ENCODE peak calls at places on chromosomes 4 and X, in nine cellular contexts. P is BE2C; A is lung; C is fibroblast of pulmonary artery; J is astrocyte of the spinal cord; K is glutamatergic neuron; B is activated CD8-positive, alpha-beta T cell treated with anti-CD3 and anti-CD28 coated beads for 36 hours; E is endothelial cell; S is epithelial cell of esophagus. L is an unnamed sample.

GRCh38 chrX:147917700-147918694 is 6.3 kb downstream of the FMR1 start:
- DNase-seq in P (no peak), A (no peak), C (peak), J (peak), K (no peak), B (peak), E (no peak), S (no peak), L (no peak)

GRCh38 chr4:161929966-161930365 is 233.8 kb downstream of the FSTL5 start:
- DNase-seq in P (no peak), A (no peak), C (peak), J (peak), K (no peak), B (no peak), E (no peak), S (no peak), L (no peak)

GRCh38 chr4:8332038-8332857 is 62.7 kb downstream of the HTRA3 start:
- DNase-seq in P (peak), A (no peak), C (no peak), J (no peak), K (no peak), B (no peak), E (no peak), S (no peak), L (no peak)

GRCh38 chrX:74925210-74926088 is at the start of gene NEXMIF:
- DNase-seq in P (no peak), A (peak), C (peak), J (no peak), K (peak), B (peak), E (peak), S (peak), L (no peak)

GRCh38 chr4:152936446-152937279 is 540 bp downstream of the FHDC1 start:
- DNase-seq in P (peak), A (no peak), C (no peak), J (no peak), K (peak), B (peak), E (peak), S (peak), L (no peak)

GRCh38 chrX:36199926-36200325 is 280.4 kb downstream of the CFAP47 start:
- DNase-seq in P (no peak), A (no peak), C (no peak), J (no peak), K (no peak), B (no peak), E (no peak), S (peak), L (no peak)

GRCh38 chr4:16083217-16084191 is at the start of gene PROM1:
- DNase-seq in P (peak), A (no peak), C (no peak), J (no peak), K (peak), B (peak), E (peak), S (peak), L (no peak)

GRCh38 chr4:94678896-94679295 is 78.9 kb upstream of the BMPR1B start:
- DNase-seq in P (no peak), A (no peak), C (no peak), J (no peak), K (no peak), B (no peak), E (no peak), S (peak), L (no peak)

GRCh38 chrX:84363674-84364073 is 138.6 kb downstream of the HDX start:
- DNase-seq in P (no peak), A (no peak), C (peak), J (no peak), K (no peak), B (no peak), E (no peak), S (no peak), L (no peak)

GRCh38 chr4:176065365-176066249 is at the start of gene WDR17:
- DNase-seq in P (peak), A (peak), C (peak), J (peak), K (peak), B (peak), E (peak), S (peak), L (peak)

GRCh38 chrX:153800746-153801145 is 6.3 kb downstream of the SSR4 start:
- DNase-seq in P (no peak), A (no peak), C (no peak), J (no peak), K (no peak), B (no peak), E (no peak), S (no peak), L (no peak)

GRCh38 chr4:181008164-181008563 is 1235.0 kb upstream of the TENM3 start:
- DNase-seq in P (no peak), A (no peak), C (peak), J (peak), K (no peak), B (no peak), E (no peak), S (no peak), L (no peak)

GRCh38 chrX:54891573-54891972 is 29.1 kb upstream of the TRO start:
- DNase-seq in P (peak), A (no peak), C (peak), J (peak), K (no peak), B (peak), E (peak), S (peak), L (no peak)

GRCh38 chr4:30948653-30949052 is 228.5 kb downstream of the PCDH7 start:
- DNase-seq in P (no peak), A (no peak), C (peak), J (no peak), K (no peak), B (no peak), E (no peak), S (peak), L (no peak)

GRCh38 chr4:106541253-106541652 is 172.7 kb upstream of the GIMD1 start:
- DNase-seq in P (no peak), A (no peak), C (peak), J (peak), K (no peak), B (no peak), E (no peak), S (peak), L (no peak)

GRCh38 chr4:76206222-76206942 is 7.2 kb downstream of the SCARB2 start:
- DNase-seq in P (peak), A (no peak), C (peak), J (no peak), K (peak), B (no peak), E (no peak), S (no peak), L (no peak)

GRCh38 chrX:87728459-87728858 is 210.9 kb downstream of the KLHL4 start:
- DNase-seq in P (peak), A (no peak), C (no peak), J (no peak), K (no peak), B (no peak), E (no peak), S (no peak), L (no peak)

GRCh38 chr4:176791591-176792347 is 953 bp downstream of the VEGFC start:
- DNase-seq in P (peak), A (no peak), C (peak), J (peak), K (peak), B (no peak), E (peak), S (peak), L (no peak)

GRCh38 chr4:94571720-94572119 is 120.0 kb downstream of the PDLIM5 start:
- DNase-seq in P (no peak), A (no peak), C (no peak), J (no peak), K (no peak), B (no peak), E (no peak), S (no peak), L (no peak)

GRCh38 chrX:123153846-123154335 is 30.2 kb upstream of the GRIA3 start:
- DNase-seq in P (no peak), A (no peak), C (no peak), J (peak), K (no peak), B (no peak), E (no peak), S (no peak), L (no peak)

GRCh38 chr4:8746523-8747466 is 124.8 kb downstream of the HMX1 start:
- DNase-seq in P (no peak), A (no peak), C (no peak), J (no peak), K (no peak), B (no peak), E (no peak), S (no peak), L (no peak)

GRCh38 chrX:45172890-45173289 is 27.8 kb downstream of the DIPK2B start:
- DNase-seq in P (no peak), A (no peak), C (peak), J (peak), K (no peak), B (no peak), E (no peak), S (peak), L (peak)

GRCh38 chr4:15953625-15954024 is 9.3 kb downstream of the FGFBP2 start:
- DNase-seq in P (no peak), A (no peak), C (no peak), J (no peak), K (no peak), B (no peak), E (no peak), S (no peak), L (no peak)

GRCh38 chr4:139889194-139889762 is 223.7 kb downstream of the MGST2 start:
- DNase-seq in P (peak), A (no peak), C (no peak), J (no peak), K (no peak), B (peak), E (no peak), S (peak), L (no peak)

GRCh38 chr4:4780634-4781287 is 78.7 kb upstream of the MSX1 start:
- DNase-seq in P (peak), A (no peak), C (peak), J (peak), K (no peak), B (no peak), E (no peak), S (peak), L (no peak)

GRCh38 chr4:67624939-67625338 is 66.4 kb downstream of the STAP1 start:
- DNase-seq in P (no peak), A (no peak), C (no peak), J (no peak), K (no peak), B (no peak), E (no peak), S (no peak), L (no peak)

GRCh38 chrX:41116948-41117347 is 31.7 kb downstream of the USP9X start:
- DNase-seq in P (no peak), A (no peak), C (no peak), J (no peak), K (no peak), B (no peak), E (no peak), S (peak), L (no peak)

GRCh38 chrX:17744896-17745523 is 7.7 kb downstream of the SCML1 start:
- DNase-seq in P (no peak), A (no peak), C (no peak), J (peak), K (no peak), B (no peak), E (no peak), S (peak), L (no peak)

GRCh38 chrX:118188977-118189376 is 72.4 kb upstream of the KLHL13 start:
- DNase-seq in P (peak), A (no peak), C (peak), J (no peak), K (no peak), B (no peak), E (no peak), S (no peak), L (no peak)

GRCh38 chr4:23747131-23747752 is 142.6 kb downstream of the PPARGC1A start:
- DNase-seq in P (no peak), A (no peak), C (no peak), J (peak), K (no peak), B (no peak), E (no peak), S (no peak), L (no peak)

GRCh38 chrX:39399387-39399786 is 598.1 kb downstream of the MID1IP1 start:
- DNase-seq in P (no peak), A (no peak), C (no peak), J (no peak), K (no peak), B (no peak), E (no peak), S (no peak), L (no peak)

GRCh38 chrX:15854080-15854655 is 445 bp downstream of the AP1S2 start:
- DNase-seq in P (peak), A (peak), C (no peak), J (no peak), K (peak), B (peak), E (peak), S (no peak), L (no peak)
- TF ChIP-seq CTCF in P (peak), A (no peak), C (no peak), J (peak), K (no peak), B (peak), E (no peak), S (no peak), L (no peak)

GRCh38 chr4:121462660-121463261 is 81.9 kb upstream of the QRFPR start:
- DNase-seq in P (peak), A (peak), C (peak), J (peak), K (no peak), B (peak), E (peak), S (peak), L (no peak)
- TF ChIP-seq CTCF in P (peak), A (peak), C (peak), J (peak), K (peak), B (peak), E (peak), S (peak), L (no peak)

GRCh38 chr4:173195132-173195531 is 26.5 kb downstream of the GALNT7 start:
- DNase-seq in P (no peak), A (no peak), C (no peak), J (no peak), K (no peak), B (no peak), E (no peak), S (no peak), L (no peak)
- TF ChIP-seq CTCF in P (no peak), A (no peak), C (no peak), J (no peak), K (no peak), B (no peak), E (no peak), S (no peak), L (no peak)

DNA sequence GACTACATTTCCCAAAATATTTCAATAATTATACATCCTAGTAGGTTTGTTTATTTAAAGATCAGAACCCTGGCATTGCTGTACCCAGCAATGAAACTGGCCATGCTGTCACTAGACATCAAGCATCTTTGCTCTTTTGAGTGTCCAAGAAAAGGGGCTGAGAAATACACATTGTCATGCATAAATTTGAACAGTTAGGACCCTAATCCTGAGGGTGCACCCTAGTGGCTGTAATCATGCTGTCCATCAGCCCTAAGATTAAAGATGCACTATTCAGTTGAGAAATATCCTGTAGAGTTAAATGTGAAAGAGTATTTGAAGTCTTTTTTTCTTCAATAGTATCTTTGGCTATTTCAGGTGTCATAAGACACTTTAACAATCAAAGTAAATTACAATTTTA is 108.8 kb downstream of the NFKB1 start:
- DNase-seq in P (no peak), A (no peak), C (peak), J (no peak), K (no peak), B (no peak), E (no peak), S (no peak), L (no peak)
- TF ChIP-seq CTCF in P (peak), A (no peak), C (peak), J (peak), K (no peak), B (no peak), E (no peak), S (peak), L (no peak)

GRCh38 chrX:10597871-10598270 is 22.5 kb downstream of the MID1 start:
- DNase-seq in P (peak), A (no peak), C (peak), J (no peak), K (peak), B (peak), E (peak), S (peak), L (no peak)
- TF ChIP-seq CTCF in P (peak), A (peak), C (peak), J (peak), K (no peak), B (no peak), E (no peak), S (peak), L (no peak)

GRCh38 chr4:112114452-112114851 is 30.8 kb upstream of the FAM241A start:
- DNase-seq in P (no peak), A (no peak), C (no peak), J (no peak), K (no peak), B (no peak), E (no peak), S (no peak), L (no peak)
- TF ChIP-seq CTCF in P (no peak), A (no peak), C (no peak), J (no peak), K (no peak), B (no peak), E (no peak), S (no peak), L (no peak)

GRCh38 chr4:111020961-111021360 is 398.1 kb upstream of the PITX2 start:
- DNase-seq in P (no peak), A (no peak), C (no peak), J (no peak), K (no peak), B (no peak), E (no peak), S (no peak), L (no peak)
- TF ChIP-seq CTCF in P (no peak), A (no peak), C (no peak), J (no peak), K (no peak), B (no peak), E (no peak), S (no peak), L (no peak)

GRCh38 chrX:119726900-119727555 is 31.4 kb upstream of the SOWAHD start:
- DNase-seq in P (no peak), A (no peak), C (no peak), J (no peak), K (no peak), B (peak), E (no peak), S (peak), L (no peak)

GRCh38 chrX:119729408-119730201 is 28.8 kb upstream of the SOWAHD start:
- DNase-seq in P (peak), A (peak), C (peak), J (peak), K (peak), B (peak), E (peak), S (peak), L (no peak)

GRCh38 chrX:119728487-119728886 is 29.9 kb upstream of the SOWAHD start:
- DNase-seq in P (no peak), A (no peak), C (no peak), J (no peak), K (peak), B (no peak), E (peak), S (no peak), L (no peak)
- TF ChIP-seq CTCF in P (no peak), A (no peak), C (no peak), J (no peak), K (no peak), B (no peak), E (no peak), S (peak), L (no peak)

GRCh38 chr4:27357283-27357682 is 496.6 kb downstream of the STIM2 start:
- DNase-seq in P (no peak), A (no peak), C (peak), J (peak), K (no peak), B (no peak), E (no peak), S (peak), L (no peak)
- TF ChIP-seq CTCF in P (peak), A (no peak), C (peak), J (peak), K (peak), B (no peak), E (no peak), S (peak), L (no peak)

DNA sequence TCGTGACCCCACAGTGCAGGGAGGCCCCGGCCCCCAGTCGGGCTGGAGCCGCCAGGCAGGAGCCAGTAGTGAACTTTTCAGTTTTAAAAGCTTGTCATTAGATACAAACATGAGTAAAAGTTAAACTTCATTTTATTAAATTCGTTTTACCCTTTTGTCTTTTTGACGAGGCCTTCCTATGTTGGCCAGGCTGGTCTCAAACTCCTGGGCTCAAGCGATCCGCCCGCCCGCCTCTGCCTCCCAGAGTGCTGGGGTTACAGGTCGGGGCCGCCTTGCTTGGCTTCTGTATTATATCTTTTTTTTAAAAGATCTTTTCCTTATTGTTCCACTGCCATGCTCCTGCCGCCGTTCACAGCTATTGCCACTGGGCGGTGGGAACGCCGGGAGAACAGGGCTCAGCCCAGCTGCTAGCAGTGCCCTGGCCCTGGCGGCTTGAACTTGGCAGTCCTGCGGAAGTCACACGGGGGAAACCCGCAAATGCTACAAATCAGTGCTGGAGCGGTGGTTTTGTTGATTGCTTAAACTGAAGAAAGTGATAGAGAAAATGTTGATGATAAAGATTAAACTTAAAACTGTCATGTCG is 968 bp upstream of the NELFA start:
- DNase-seq in P (peak), A (peak), C (peak), J (peak), K (peak), B (peak), E (peak), S (peak), L (no peak)
- TF ChIP-seq CTCF in P (peak), A (no peak), C (peak), J (peak), K (no peak), B (no peak), E (no peak), S (peak), L (no peak)

L was measured in vagina.